ENCODE peak calls at places on chromosomes 11 and 22, in seven cellular contexts. One of them, this sample, is unnamed.

GRCh38 chr11:117547188-117547831 is 219.7 kb downstream of the CEP164 start:
- DNase-seq in brain microvascular endothelial cell: no peak
- DNase-seq in germinal center: no peak
- DNase-seq in bronchial epithelial cell: no peak
- DNase-seq in activated naive CD8-positive, alpha-beta T cell treated with anti-CD3 and anti-CD28 coated beads, Interleukin-2, amount 50 U/mL, for 24 hours: no peak
- DNase-seq in activated T-cell treated with anti-CD3 and anti-CD28 coated beads, Interleukin-2, amount 50 U/mL, for 72 hours: no peak
- DNase-seq in DMS153: no peak
- DNase-seq in this sample: no peak

GRCh38 chr11:116439480-116439759 is 333.4 kb downstream of the BUD13 start:
- DNase-seq in bronchial epithelial cell: no peak
- DNase-seq in germinal center: no peak
- DNase-seq in activated naive CD8-positive, alpha-beta T cell treated with anti-CD3 and anti-CD28 coated beads, Interleukin-2, amount 50 U/mL, for 24 hours: no peak
- DNase-seq in activated T-cell treated with anti-CD3 and anti-CD28 coated beads, Interleukin-2, amount 50 U/mL, for 72 hours: no peak
- DNase-seq in DMS153: no peak
- DNase-seq in brain microvascular endothelial cell: no peak
- DNase-seq in this sample: no peak

GRCh38 chr11:103942646-103943045 is 93.8 kb upstream of the DDI1 start:
- DNase-seq in DMS153: no peak
- DNase-seq in activated naive CD8-positive, alpha-beta T cell treated with anti-CD3 and anti-CD28 coated beads, Interleukin-2, amount 50 U/mL, for 24 hours: no peak
- DNase-seq in germinal center: no peak
- DNase-seq in bronchial epithelial cell: no peak
- DNase-seq in activated T-cell treated with anti-CD3 and anti-CD28 coated beads, Interleukin-2, amount 50 U/mL, for 72 hours: no peak
- DNase-seq in brain microvascular endothelial cell: no peak
- DNase-seq in this sample: no peak

GRCh38 chr11:73761403-73761945 is 600 bp upstream of the RAB6A start:
- DNase-seq in brain microvascular endothelial cell: no peak
- DNase-seq in bronchial epithelial cell: no peak
- DNase-seq in activated T-cell treated with anti-CD3 and anti-CD28 coated beads, Interleukin-2, amount 50 U/mL, for 72 hours: no peak
- DNase-seq in DMS153: no peak
- DNase-seq in activated naive CD8-positive, alpha-beta T cell treated with anti-CD3 and anti-CD28 coated beads, Interleukin-2, amount 50 U/mL, for 24 hours: no peak
- DNase-seq in germinal center: no peak
- DNase-seq in this sample: no peak

GRCh38 chr11:67117667-67118058 is 1.4 kb upstream of the KDM2A start:
- DNase-seq in activated T-cell treated with anti-CD3 and anti-CD28 coated beads, Interleukin-2, amount 50 U/mL, for 72 hours: peak
- DNase-seq in DMS153: no peak
- DNase-seq in bronchial epithelial cell: no peak
- DNase-seq in germinal center: peak
- DNase-seq in brain microvascular endothelial cell: no peak
- DNase-seq in activated naive CD8-positive, alpha-beta T cell treated with anti-CD3 and anti-CD28 coated beads, Interleukin-2, amount 50 U/mL, for 24 hours: peak
- DNase-seq in this sample: no peak

GRCh38 chr11:83181815-83182214 is 11.7 kb upstream of the ANKRD42 start:
- DNase-seq in bronchial epithelial cell: no peak
- DNase-seq in brain microvascular endothelial cell: no peak
- DNase-seq in DMS153: no peak
- DNase-seq in germinal center: no peak
- DNase-seq in activated T-cell treated with anti-CD3 and anti-CD28 coated beads, Interleukin-2, amount 50 U/mL, for 72 hours: no peak
- DNase-seq in activated naive CD8-positive, alpha-beta T cell treated with anti-CD3 and anti-CD28 coated beads, Interleukin-2, amount 50 U/mL, for 24 hours: no peak
- DNase-seq in this sample: no peak

GRCh38 chr11:126375726-126376125 is 20.2 kb downstream of the ST3GAL4 start:
- DNase-seq in activated naive CD8-positive, alpha-beta T cell treated with anti-CD3 and anti-CD28 coated beads, Interleukin-2, amount 50 U/mL, for 24 hours: no peak
- DNase-seq in DMS153: no peak
- DNase-seq in activated T-cell treated with anti-CD3 and anti-CD28 coated beads, Interleukin-2, amount 50 U/mL, for 72 hours: no peak
- DNase-seq in bronchial epithelial cell: peak
- DNase-seq in germinal center: no peak
- DNase-seq in brain microvascular endothelial cell: no peak
- DNase-seq in this sample: no peak

GRCh38 chr11:124274000-124274399 is 17.8 kb downstream of the OR8G5 start:
- DNase-seq in brain microvascular endothelial cell: no peak
- DNase-seq in activated naive CD8-positive, alpha-beta T cell treated with anti-CD3 and anti-CD28 coated beads, Interleukin-2, amount 50 U/mL, for 24 hours: no peak
- DNase-seq in DMS153: no peak
- DNase-seq in activated T-cell treated with anti-CD3 and anti-CD28 coated beads, Interleukin-2, amount 50 U/mL, for 72 hours: no peak
- DNase-seq in bronchial epithelial cell: no peak
- DNase-seq in germinal center: no peak
- DNase-seq in this sample: no peak

GRCh38 chr11:96426356-96427103 is 36.7 kb downstream of the JRKL start:
- DNase-seq in DMS153: peak
- DNase-seq in bronchial epithelial cell: peak
- DNase-seq in activated T-cell treated with anti-CD3 and anti-CD28 coated beads, Interleukin-2, amount 50 U/mL, for 72 hours: no peak
- DNase-seq in activated naive CD8-positive, alpha-beta T cell treated with anti-CD3 and anti-CD28 coated beads, Interleukin-2, amount 50 U/mL, for 24 hours: no peak
- DNase-seq in brain microvascular endothelial cell: no peak
- DNase-seq in germinal center: peak
- DNase-seq in this sample: no peak

GRCh38 chr11:102436546-102436945 is 16.0 kb downstream of the TMEM123 start:
- DNase-seq in brain microvascular endothelial cell: no peak
- DNase-seq in bronchial epithelial cell: no peak
- DNase-seq in activated naive CD8-positive, alpha-beta T cell treated with anti-CD3 and anti-CD28 coated beads, Interleukin-2, amount 50 U/mL, for 24 hours: no peak
- DNase-seq in germinal center: no peak
- DNase-seq in DMS153: no peak
- DNase-seq in activated T-cell treated with anti-CD3 and anti-CD28 coated beads, Interleukin-2, amount 50 U/mL, for 72 hours: no peak
- DNase-seq in this sample: no peak

GRCh38 chr22:46626911-46627805 is 7.0 kb downstream of the GRAMD4 start:
- DNase-seq in germinal center: no peak
- DNase-seq in brain microvascular endothelial cell: no peak
- DNase-seq in activated T-cell treated with anti-CD3 and anti-CD28 coated beads, Interleukin-2, amount 50 U/mL, for 72 hours: no peak
- DNase-seq in DMS153: no peak
- DNase-seq in bronchial epithelial cell: peak
- DNase-seq in activated naive CD8-positive, alpha-beta T cell treated with anti-CD3 and anti-CD28 coated beads, Interleukin-2, amount 50 U/mL, for 24 hours: no peak
- DNase-seq in this sample: no peak

GRCh38 chr11:66335531-66336233 is 552 bp downstream of the RIN1 start:
- DNase-seq in bronchial epithelial cell: peak
- DNase-seq in activated T-cell treated with anti-CD3 and anti-CD28 coated beads, Interleukin-2, amount 50 U/mL, for 72 hours: no peak
- DNase-seq in activated naive CD8-positive, alpha-beta T cell treated with anti-CD3 and anti-CD28 coated beads, Interleukin-2, amount 50 U/mL, for 24 hours: no peak
- DNase-seq in germinal center: no peak
- DNase-seq in DMS153: no peak
- DNase-seq in brain microvascular endothelial cell: peak
- DNase-seq in this sample: peak

GRCh38 chr22:35154937-35155387 is 89.0 kb downstream of the ISX start:
- DNase-seq in DMS153: peak
- DNase-seq in bronchial epithelial cell: peak
- DNase-seq in germinal center: peak
- DNase-seq in brain microvascular endothelial cell: peak
- DNase-seq in activated T-cell treated with anti-CD3 and anti-CD28 coated beads, Interleukin-2, amount 50 U/mL, for 72 hours: peak
- DNase-seq in activated naive CD8-positive, alpha-beta T cell treated with anti-CD3 and anti-CD28 coated beads, Interleukin-2, amount 50 U/mL, for 24 hours: peak
- DNase-seq in this sample: no peak

GRCh38 chr11:12748561-12748960 is 74.3 kb downstream of the TEAD1 start:
- DNase-seq in brain microvascular endothelial cell: no peak
- DNase-seq in bronchial epithelial cell: no peak
- DNase-seq in activated T-cell treated with anti-CD3 and anti-CD28 coated beads, Interleukin-2, amount 50 U/mL, for 72 hours: no peak
- DNase-seq in activated naive CD8-positive, alpha-beta T cell treated with anti-CD3 and anti-CD28 coated beads, Interleukin-2, amount 50 U/mL, for 24 hours: no peak
- DNase-seq in germinal center: no peak
- DNase-seq in DMS153: no peak
- DNase-seq in this sample: no peak

GRCh38 chr11:22337571-22338464 is at the start of gene SLC17A6:
- DNase-seq in activated T-cell treated with anti-CD3 and anti-CD28 coated beads, Interleukin-2, amount 50 U/mL, for 72 hours: peak
- DNase-seq in bronchial epithelial cell: peak
- DNase-seq in brain microvascular endothelial cell: peak
- DNase-seq in germinal center: no peak
- DNase-seq in DMS153: no peak
- DNase-seq in activated naive CD8-positive, alpha-beta T cell treated with anti-CD3 and anti-CD28 coated beads, Interleukin-2, amount 50 U/mL, for 24 hours: peak
- DNase-seq in this sample: no peak

GRCh38 chr11:134559617-134559992 is 147.6 kb upstream of the B3GAT1 start:
- DNase-seq in activated naive CD8-positive, alpha-beta T cell treated with anti-CD3 and anti-CD28 coated beads, Interleukin-2, amount 50 U/mL, for 24 hours: no peak
- DNase-seq in bronchial epithelial cell: no peak
- DNase-seq in germinal center: no peak
- DNase-seq in activated T-cell treated with anti-CD3 and anti-CD28 coated beads, Interleukin-2, amount 50 U/mL, for 72 hours: no peak
- DNase-seq in brain microvascular endothelial cell: no peak
- DNase-seq in DMS153: no peak
- DNase-seq in this sample: peak

GRCh38 chr11:3903207-3903896 is 47.9 kb downstream of the STIM1 start:
- DNase-seq in germinal center: peak
- DNase-seq in brain microvascular endothelial cell: no peak
- DNase-seq in activated naive CD8-positive, alpha-beta T cell treated with anti-CD3 and anti-CD28 coated beads, Interleukin-2, amount 50 U/mL, for 24 hours: no peak
- DNase-seq in DMS153: no peak
- DNase-seq in bronchial epithelial cell: no peak
- DNase-seq in activated T-cell treated with anti-CD3 and anti-CD28 coated beads, Interleukin-2, amount 50 U/mL, for 72 hours: no peak
- DNase-seq in this sample: no peak

GRCh38 chr11:33471541-33471940 is 214.4 kb downstream of the HIPK3 start:
- DNase-seq in bronchial epithelial cell: no peak
- DNase-seq in brain microvascular endothelial cell: no peak
- DNase-seq in DMS153: no peak
- DNase-seq in activated T-cell treated with anti-CD3 and anti-CD28 coated beads, Interleukin-2, amount 50 U/mL, for 72 hours: no peak
- DNase-seq in germinal center: no peak
- DNase-seq in activated naive CD8-positive, alpha-beta T cell treated with anti-CD3 and anti-CD28 coated beads, Interleukin-2, amount 50 U/mL, for 24 hours: no peak
- DNase-seq in this sample: no peak

GRCh38 chr11:27934830-27935145 is 173.2 kb downstream of the KIF18A start:
- DNase-seq in bronchial epithelial cell: peak
- DNase-seq in activated naive CD8-positive, alpha-beta T cell treated with anti-CD3 and anti-CD28 coated beads, Interleukin-2, amount 50 U/mL, for 24 hours: no peak
- DNase-seq in activated T-cell treated with anti-CD3 and anti-CD28 coated beads, Interleukin-2, amount 50 U/mL, for 72 hours: no peak
- DNase-seq in brain microvascular endothelial cell: peak
- DNase-seq in DMS153: no peak
- DNase-seq in germinal center: no peak
- DNase-seq in this sample: no peak

This sample was measured in osteocyte.